ENCODE peak calls at places on chromosomes 2 and 18, in six cellular contexts. U is neural progenitor cell, B is psoas muscle, Y is GM23338, D is DND-41, P is aorta. R is an unnamed sample.

GRCh38 chr2:18119883-18120282 is 241.4 kb downstream of the KCNS3 start:
- DNase-seq in U (no peak), B (peak; percentile 31), Y (no peak), D (no peak), P (no peak), R (no peak)

GRCh38 chr2:236664131-236664530 is 94.5 kb downstream of the ACKR3 start:
- DNase-seq in U (no peak), P (no peak), B (no peak), Y (no peak), D (no peak), R (no peak)

GRCh38 chr2:120964819-120965218 is 229.2 kb downstream of the GLI2 start:
- DNase-seq in Y (no peak), B (no peak), D (no peak), P (no peak), U (no peak), R (no peak)

GRCh38 chr2:80256396-80257167 is 48.0 kb downstream of the LRRTM1 start:
- DNase-seq in B (no peak), Y (peak; percentile 76), P (no peak), U (peak; percentile 55), D (no peak), R (no peak)

GRCh38 chr2:152355411-152355831 is 20.4 kb downstream of the FMNL2 start:
- DNase-seq in Y (no peak), U (no peak), D (no peak), P (no peak), B (no peak), R (no peak)

GRCh38 chr2:174939046-174939445 is 66.1 kb downstream of the CHN1 start:
- DNase-seq in U (no peak), B (no peak), D (no peak), Y (no peak), P (no peak), R (no peak)

GRCh38 chr2:3986063-3986462 is 282.7 kb downstream of the DCDC2C start:
- DNase-seq in P (no peak), D (no peak), U (no peak), B (no peak), Y (no peak), R (no peak)

GRCh38 chr18:26215247-26215970 is 10.8 kb upstream of the TAF4B start:
- DNase-seq in U (no peak), B (no peak), P (no peak), D (peak; percentile 74), Y (no peak), R (peak; percentile 75)

GRCh38 chr18:24791736-24792135 is 331.3 kb downstream of the HRH4 start:
- DNase-seq in D (no peak), U (no peak), B (no peak), Y (no peak), P (no peak), R (no peak)

GRCh38 chr18:65523461-65523860 is 227.4 kb upstream of the CDH7 start:
- DNase-seq in B (no peak), D (no peak), Y (peak; percentile 68), P (no peak), U (peak; percentile 27), R (no peak)

GRCh38 chr2:189347540-189347939 is 93.7 kb upstream of the WDR75 start:
- DNase-seq in Y (peak; percentile 44), P (no peak), B (no peak), U (peak; percentile 3), D (peak; percentile 20), R (peak; percentile 47)

GRCh38 chr2:190763901-190764514 is 115.1 kb downstream of the NAB1 start:
- DNase-seq in B (no peak), D (no peak), U (no peak), Y (no peak), P (no peak), R (no peak)

GRCh38 chr2:27095745-27096651 is 9.4 kb downstream of the KHK start:
- DNase-seq in P (peak; percentile 83), Y (peak; percentile 87), U (peak; percentile 80), B (peak; percentile 61), D (peak; percentile 45), R (no peak)

GRCh38 chr2:189609423-189609816 is 28.8 kb upstream of the SLC40A1 start:
- DNase-seq in U (no peak), Y (no peak), D (no peak), B (no peak), P (no peak), R (no peak)

GRCh38 chr18:27604583-27604982 is 419.5 kb upstream of the CHST9 start:
- DNase-seq in P (no peak), B (no peak), D (no peak), Y (peak; percentile 16), U (no peak), R (no peak)

GRCh38 chr18:43160509-43160908 is 45.0 kb upstream of the RIT2 start:
- DNase-seq in Y (no peak), B (no peak), D (no peak), P (no peak), U (no peak), R (no peak)

GRCh38 chr2:128535928-128536327 is 217.3 kb upstream of the HS6ST1 start:
- DNase-seq in B (no peak), U (no peak), D (no peak), Y (no peak), P (no peak), R (no peak)

GRCh38 chr18:59228361-59228760 is 8.4 kb downstream of the GRP start:
- DNase-seq in P (no peak), D (no peak), U (no peak), B (no peak), Y (no peak), R (no peak)

GRCh38 chr2:26782876-26783704 is 2.8 kb upstream of the CENPA start:
- DNase-seq in B (no peak), P (no peak), Y (no peak), D (no peak), U (no peak), R (no peak)

GRCh38 chr18:67456691-67457090 is 59.8 kb downstream of the DSEL start:
- DNase-seq in D (no peak), P (no peak), B (no peak), Y (peak; percentile 21), U (no peak), R (no peak)

GRCh38 chr2:46509804-46510203 is 30.4 kb downstream of the TMEM247 start:
- DNase-seq in P (no peak), D (no peak), U (no peak), B (no peak), Y (no peak), R (no peak)

GRCh38 chr18:33372442-33372841 is 68.1 kb downstream of the CCDC178 start:
- DNase-seq in U (no peak), Y (no peak), B (no peak), D (no peak), P (no peak), R (no peak)

GRCh38 chr2:37713258-37713700 is 41.8 kb upstream of the CDC42EP3 start:
- DNase-seq in P (no peak), B (no peak), Y (no peak), U (no peak), D (no peak), R (peak; percentile 8)

GRCh38 chr18:8401606-8402005 is 207.6 kb upstream of the RAB12 start:
- DNase-seq in Y (no peak), D (no peak), P (no peak), B (no peak), U (no peak), R (no peak)

GRCh38 chr2:133673570-133673969 is 105.3 kb upstream of the NCKAP5 start:
- DNase-seq in P (no peak), B (no peak), Y (no peak), D (no peak), U (no peak), R (no peak)

GRCh38 chr2:219542931-219543595 is 546 bp downstream of the CHPF start:
- DNase-seq in B (no peak), P (no peak), U (peak; percentile 74), D (no peak), Y (peak; percentile 50), R (no peak)

GRCh38 chr2:158501301-158501700 is 44.5 kb downstream of the PKP4 start:
- DNase-seq in P (peak; percentile 78), U (no peak), Y (no peak), D (no peak), B (no peak), R (no peak)

GRCh38 chr2:109164739-109165221 is 35.8 kb downstream of the SH3RF3 start:
- DNase-seq in B (peak; percentile 44), U (no peak), P (peak; percentile 73), Y (no peak), D (no peak), R (no peak)

GRCh38 chr2:74379851-74380789 is at the start of gene DCTN1:
- DNase-seq in B (peak; percentile 46), Y (peak; percentile 71), P (peak; percentile 82), U (peak; percentile 79), D (peak; percentile 35), R (no peak)

GRCh38 chr2:172969609-172970008 is 106.0 kb upstream of the MAP3K20 start:
- DNase-seq in Y (no peak), B (no peak), P (no peak), U (no peak), D (no peak), R (no peak)

GRCh38 chr2:234861841-234862735 is 89.7 kb upstream of the SH3BP4 start:
- DNase-seq in B (no peak), Y (no peak), D (no peak), U (no peak), P (no peak), R (no peak)

GRCh38 chr18:25560369-25560768 is 208.4 kb upstream of the ZNF521 start:
- DNase-seq in P (no peak), B (no peak), U (no peak), D (no peak), Y (no peak), R (no peak)

GRCh38 chr2:174485763-174486613 is 841 bp downstream of the GPR155 start:
- DNase-seq in P (peak; percentile 77), D (peak; percentile 43), Y (peak; percentile 62), U (peak; percentile 42), B (no peak), R (peak; percentile 28)

DNA sequence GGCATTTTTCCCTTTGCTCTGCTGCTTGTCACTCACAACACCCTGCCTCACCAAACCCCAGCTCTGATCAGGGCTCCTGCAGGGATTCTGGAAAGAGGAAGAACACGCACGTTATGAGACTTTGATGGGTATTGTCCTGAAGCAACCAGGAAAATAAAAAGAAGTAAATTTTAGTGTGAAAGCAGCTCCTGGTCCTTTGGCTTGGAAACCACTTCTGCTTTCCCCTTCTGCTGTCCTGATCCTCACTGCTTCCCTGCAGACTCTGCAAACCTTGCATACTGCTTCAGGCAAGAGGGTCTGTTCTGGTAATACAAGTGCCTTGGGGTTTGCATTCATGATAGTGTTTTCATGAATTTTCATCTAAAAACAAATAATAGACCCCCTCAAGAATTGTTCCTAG is 164.1 kb downstream of the SLC8A1 start:
- DNase-seq in D (no peak), P (no peak), B (no peak), Y (no peak), U (no peak), R (no peak)
- H3K27ac ChIP-seq in D (no peak overlapping the region), P (no peak overlapping the region), B (no peak overlapping the region), Y (no peak overlapping the region), U (no peak overlapping the region), R (no peak overlapping the region)

GRCh38 chr18:23618862-23619387 is 32.6 kb upstream of the NPC1 start:
- DNase-seq in D (no peak), Y (peak; percentile 86), U (peak; percentile 82), P (peak; percentile 79), B (no peak), R (no peak)
- H3K27ac ChIP-seq in D (no peak overlapping the region), Y (no peak overlapping the region), U (no peak overlapping the region), P (no peak overlapping the region), B (no peak overlapping the region), R (no peak overlapping the region)

GRCh38 chr2:199775297-199775696 is 75.7 kb downstream of the FTCDNL1 start:
- DNase-seq in P (no peak), U (no peak), Y (no peak), B (no peak), D (no peak), R (no peak)
- H3K27ac ChIP-seq in P (no peak overlapping the region), U (no peak overlapping the region), Y (no peak overlapping the region), B (no peak overlapping the region), D (no peak overlapping the region), R (no peak overlapping the region)

GRCh38 chr18:61545281-61546245 is 212.3 kb downstream of the CDH20 start:
- DNase-seq in D (no peak), P (no peak), Y (no peak), B (no peak), U (no peak), R (no peak)
- H3K27ac ChIP-seq in D (no peak overlapping the region), P (no peak overlapping the region), Y (no peak overlapping the region), B (no peak overlapping the region), U (no peak overlapping the region), R (no peak overlapping the region)